ENCODE peak calls at places on chromosomes 3 and 15, in six cellular contexts. M is right lobe of liver, Y is bronchial epithelial cell, W is psoas muscle, K is vagina, E is SK-N-SH. P is an unnamed sample.

GRCh38 chr15:77075528-77075927 is 4.6 kb upstream of the TSPAN3 start:
- DNase-seq in E (no peak), Y (no peak), W (no peak), M (no peak), K (no peak), P (peak; percentile 50)

GRCh38 chr15:100383302-100384107 is 41.7 kb upstream of the ADAMTS17 start:
- DNase-seq in K (no peak), Y (peak; percentile 34), M (peak; percentile 31), W (no peak), E (peak; percentile 45), P (peak; percentile 50)

GRCh38 chr3:178777718-178778411 is 241.6 kb downstream of the KCNMB2 start:
- DNase-seq in Y (peak; percentile 98), M (no peak), W (no peak), K (no peak), E (no peak), P (peak; percentile 68)

GRCh38 chr15:28033443-28033842 is 65.7 kb downstream of the OCA2 start:
- DNase-seq in M (no peak), W (no peak), Y (no peak), E (no peak), K (no peak), P (no peak)

GRCh38 chr3:73624363-73625123 is at the start of gene PDZRN3:
- DNase-seq in M (peak; percentile 31), W (peak; percentile 78), E (peak; percentile 82), K (no peak), Y (no peak), P (no peak)

GRCh38 chr15:84598993-84599392 is 1.8 kb upstream of the ZSCAN2 start:
- DNase-seq in E (peak; percentile 77), K (no peak), Y (peak; percentile 48), W (no peak), M (peak; percentile 45), P (peak; percentile 58)

GRCh38 chr15:76963596-76963995 is 31.3 kb upstream of the PSTPIP1 start:
- DNase-seq in Y (peak; percentile 45), E (no peak), W (no peak), K (no peak), M (no peak), P (peak; percentile 6)

GRCh38 chr3:134803652-134804051 is 8.6 kb downstream of the EPHB1 start:
- DNase-seq in Y (no peak), W (no peak), E (no peak), K (no peak), M (no peak), P (no peak)

GRCh38 chr3:154121236-154122095 is at the start of gene ARHGEF26:
- DNase-seq in W (peak; percentile 86), Y (peak; percentile 68), E (peak; percentile 92), K (peak; percentile 93), M (peak; percentile 95), P (peak; percentile 86)

GRCh38 chr15:59313703-59314332 is 58.9 kb downstream of the MYO1E start:
- DNase-seq in M (peak; percentile 92), Y (peak; percentile 95), W (peak; percentile 88), K (no peak), E (no peak), P (peak; percentile 88)

GRCh38 chr3:29697989-29698388 is 417.1 kb downstream of the RBMS3 start:
- DNase-seq in M (no peak), W (no peak), K (no peak), E (no peak), Y (no peak), P (peak; percentile 15)

GRCh38 chr3:119604878-119605277 is 7.2 kb downstream of the PLA1A start:
- DNase-seq in W (no peak), Y (peak; percentile 42), E (no peak), K (no peak), M (no peak), P (peak; percentile 5)

GRCh38 chr3:176814252-176814651 is 383.0 kb downstream of the TBL1XR1 start:
- DNase-seq in W (peak; percentile 59), E (peak; percentile 45), M (peak; percentile 54), K (no peak), Y (peak; percentile 44), P (peak; percentile 34)

GRCh38 chr3:188431553-188431952 is 277.6 kb downstream of the LPP start:
- DNase-seq in M (no peak), W (no peak), Y (peak; percentile 95), E (no peak), K (no peak), P (peak; percentile 93)

GRCh38 chr15:80259942-80260510 is 8.0 kb upstream of the CTXND1 start:
- DNase-seq in E (no peak), Y (no peak), K (no peak), M (no peak), W (no peak), P (no peak)

GRCh38 chr15:92960996-92961681 is 61.0 kb downstream of the CHD2 start:
- DNase-seq in Y (no peak), W (no peak), K (no peak), M (no peak), E (no peak), P (no peak)

GRCh38 chr3:56988874-56989433 is 71.5 kb upstream of the SPATA12 start:
- DNase-seq in W (peak; percentile 81), M (peak; percentile 67), K (no peak), E (peak; percentile 71), Y (peak; percentile 60), P (peak; percentile 83)
- TF ChIP-seq CTCF in W (peak; percentile 87), M (peak; percentile 77), K (peak; percentile 86), E (peak; percentile 84), Y (peak; percentile 77), P (peak; percentile 81)

GRCh38 chr3:94303897-94304296 is 241.0 kb downstream of the NSUN3 start:
- DNase-seq in K (no peak), E (no peak), W (no peak), M (no peak), Y (no peak), P (peak; percentile 15)
- TF ChIP-seq CTCF in K (no peak), E (peak; percentile 40), W (no peak), M (no peak), Y (no peak), P (no peak)

GRCh38 chr3:124281453-124282316 is 289.8 kb upstream of the ROPN1 start:
- DNase-seq in K (peak; percentile 71), Y (peak; percentile 52), M (no peak), W (no peak), E (peak; percentile 47), P (peak; percentile 60)
- TF ChIP-seq CTCF in K (peak; percentile 30), Y (peak; percentile 62), M (peak; percentile 54), W (peak; percentile 54), E (peak; percentile 74), P (peak; percentile 74)

DNA sequence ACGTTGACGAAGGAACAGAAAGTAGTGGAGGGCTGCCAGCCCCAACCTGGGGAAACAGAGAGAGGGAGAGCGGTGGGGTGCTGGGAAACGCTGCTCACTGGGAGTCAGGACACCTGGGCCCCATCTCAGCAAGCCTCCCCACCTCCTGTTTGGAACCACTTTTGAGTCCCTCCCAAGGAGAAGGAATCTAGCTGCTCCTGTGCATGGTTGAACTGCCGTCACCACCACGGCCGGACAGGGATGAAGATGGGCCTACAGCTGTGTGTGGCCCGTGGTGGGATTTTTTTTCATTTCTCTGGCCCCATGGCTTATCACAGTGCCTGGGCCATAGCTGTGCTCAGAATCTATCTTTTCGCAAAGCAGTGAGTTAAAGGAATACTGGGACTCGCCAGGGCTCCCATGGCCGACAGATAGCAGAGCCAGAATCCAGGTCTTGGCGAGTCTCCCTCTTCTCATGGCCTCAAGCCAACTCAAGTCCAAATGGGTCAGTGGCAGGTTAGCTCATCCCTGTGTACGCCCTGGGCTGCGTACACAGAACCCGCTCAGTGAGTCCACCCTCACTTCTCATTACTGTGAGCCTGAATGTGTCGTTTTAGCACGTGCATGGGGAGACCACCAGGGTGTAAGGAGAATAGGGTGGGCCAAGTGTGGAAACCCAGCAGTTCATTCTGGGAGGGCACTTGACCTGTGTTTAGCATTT is 271.2 kb downstream of the FAM43A start:
- DNase-seq in Y (no peak), K (peak; percentile 69), M (no peak), E (no peak), W (no peak), P (no peak)
- TF ChIP-seq CTCF in Y (no peak), K (no peak), M (no peak), E (no peak), W (no peak), P (no peak)

P was measured in MCF 10A.